ENCODE peak calls at places on chromosomes 1 and 21, in nine cellular contexts. One of them, this sample, is unnamed.

GRCh38 chr1:27306892-27307850 is 14.8 kb upstream of the TMEM222 start:
- DNase-seq in NCI-H226: no peak
- DNase-seq in colonic mucosa: no peak
- DNase-seq in NCI-H69: peak
- DNase-seq in IMR-90: no peak
- DNase-seq in EL: no peak
- DNase-seq in Calu3: no peak
- DNase-seq in endothelial cell: peak
- DNase-seq in occipital lobe: no peak
- DNase-seq in this sample: peak

GRCh38 chr1:1344672-1345361 is 4.4 kb downstream of the DVL1 start:
- DNase-seq in EL: peak
- DNase-seq in IMR-90: peak
- DNase-seq in NCI-H226: peak
- DNase-seq in occipital lobe: no peak
- DNase-seq in endothelial cell: peak
- DNase-seq in NCI-H69: no peak
- DNase-seq in colonic mucosa: no peak
- DNase-seq in Calu3: peak
- DNase-seq in this sample: no peak

GRCh38 chr21:32930673-32931072 is 95.1 kb upstream of the OLIG2 start:
- DNase-seq in IMR-90: no peak
- DNase-seq in Calu3: no peak
- DNase-seq in NCI-H226: no peak
- DNase-seq in endothelial cell: no peak
- DNase-seq in colonic mucosa: peak
- DNase-seq in occipital lobe: no peak
- DNase-seq in NCI-H69: no peak
- DNase-seq in EL: no peak
- DNase-seq in this sample: no peak

GRCh38 chr21:45347048-45347711 is 57.8 kb upstream of the COL18A1 start:
- DNase-seq in occipital lobe: no peak
- DNase-seq in endothelial cell: no peak
- DNase-seq in NCI-H226: no peak
- DNase-seq in NCI-H69: peak
- DNase-seq in EL: no peak
- DNase-seq in colonic mucosa: no peak
- DNase-seq in IMR-90: no peak
- DNase-seq in Calu3: no peak
- DNase-seq in this sample: no peak

GRCh38 chr1:42993631-42994121 is 35.0 kb upstream of the SLC2A1 start:
- DNase-seq in NCI-H226: no peak
- DNase-seq in IMR-90: no peak
- DNase-seq in EL: no peak
- DNase-seq in endothelial cell: no peak
- DNase-seq in colonic mucosa: no peak
- DNase-seq in Calu3: no peak
- DNase-seq in NCI-H69: no peak
- DNase-seq in occipital lobe: no peak
- DNase-seq in this sample: no peak

GRCh38 chr1:89611721-89612120 is 21.2 kb upstream of the LRRC8C start:
- DNase-seq in endothelial cell: no peak
- DNase-seq in NCI-H69: no peak
- DNase-seq in Calu3: no peak
- DNase-seq in occipital lobe: no peak
- DNase-seq in EL: no peak
- DNase-seq in IMR-90: no peak
- DNase-seq in NCI-H226: no peak
- DNase-seq in colonic mucosa: no peak
- DNase-seq in this sample: no peak

GRCh38 chr1:6246497-6247295 is 2.7 kb downstream of the HES3 start:
- DNase-seq in occipital lobe: peak
- DNase-seq in colonic mucosa: peak
- DNase-seq in NCI-H226: no peak
- DNase-seq in endothelial cell: peak
- DNase-seq in Calu3: peak
- DNase-seq in IMR-90: peak
- DNase-seq in EL: peak
- DNase-seq in NCI-H69: peak
- DNase-seq in this sample: peak

GRCh38 chr1:54272772-54273091 is 72.8 kb downstream of the MRPL37 start:
- DNase-seq in occipital lobe: no peak
- DNase-seq in NCI-H69: no peak
- DNase-seq in Calu3: no peak
- DNase-seq in colonic mucosa: no peak
- DNase-seq in EL: no peak
- DNase-seq in IMR-90: no peak
- DNase-seq in NCI-H226: no peak
- DNase-seq in endothelial cell: no peak
- DNase-seq in this sample: no peak

GRCh38 chr1:212858461-212859265 is 588 bp downstream of the FLVCR1 start:
- DNase-seq in EL: peak
- DNase-seq in colonic mucosa: peak
- DNase-seq in occipital lobe: no peak
- DNase-seq in IMR-90: peak
- DNase-seq in Calu3: peak
- DNase-seq in NCI-H69: peak
- DNase-seq in NCI-H226: no peak
- DNase-seq in endothelial cell: no peak
- DNase-seq in this sample: no peak

GRCh38 chr21:44916965-44917364 is 3.7 kb downstream of the ITGB2 start:
- DNase-seq in IMR-90: no peak
- DNase-seq in colonic mucosa: no peak
- DNase-seq in NCI-H226: peak
- DNase-seq in EL: no peak
- DNase-seq in occipital lobe: no peak
- DNase-seq in endothelial cell: no peak
- DNase-seq in NCI-H69: no peak
- DNase-seq in Calu3: peak
- DNase-seq in this sample: no peak

GRCh38 chr1:100883963-100884362 is 10.7 kb downstream of the EXTL2 start:
- DNase-seq in endothelial cell: no peak
- DNase-seq in colonic mucosa: no peak
- DNase-seq in EL: peak
- DNase-seq in Calu3: peak
- DNase-seq in NCI-H69: peak
- DNase-seq in NCI-H226: peak
- DNase-seq in IMR-90: peak
- DNase-seq in occipital lobe: no peak
- DNase-seq in this sample: no peak

GRCh38 chr1:192810253-192810880 is 1.5 kb downstream of the RGS2 start:
- DNase-seq in NCI-H69: peak
- DNase-seq in Calu3: no peak
- DNase-seq in IMR-90: peak
- DNase-seq in EL: no peak
- DNase-seq in occipital lobe: no peak
- DNase-seq in colonic mucosa: peak
- DNase-seq in NCI-H226: no peak
- DNase-seq in endothelial cell: no peak
- DNase-seq in this sample: peak

GRCh38 chr21:25509862-25510261 is 97.4 kb downstream of the MRPL39 start:
- DNase-seq in occipital lobe: no peak
- DNase-seq in EL: no peak
- DNase-seq in endothelial cell: no peak
- DNase-seq in IMR-90: no peak
- DNase-seq in colonic mucosa: no peak
- DNase-seq in Calu3: no peak
- DNase-seq in NCI-H226: no peak
- DNase-seq in NCI-H69: no peak
- DNase-seq in this sample: no peak

GRCh38 chr1:63189677-63190076 is 132.7 kb upstream of the FOXD3 start:
- DNase-seq in NCI-H69: peak
- DNase-seq in endothelial cell: no peak
- DNase-seq in EL: peak
- DNase-seq in occipital lobe: no peak
- DNase-seq in NCI-H226: no peak
- DNase-seq in Calu3: peak
- DNase-seq in IMR-90: no peak
- DNase-seq in colonic mucosa: no peak
- DNase-seq in this sample: no peak

This sample was measured in ecto neural progenitor cell.